ENCODE peak calls at places on chromosome 4, in six cellular contexts. W is SK-N-DZ, X is choroid plexus epithelial cell, U is neuronal stem cell, I is coronary artery, V is RWPE1. K is an unnamed sample.

GRCh38 chr4:169815606-169816005 is 57.9 kb upstream of the HPF1 start:
- DNase-seq in W (no peak), X (peak; percentile 6), U (no peak), I (no peak), V (peak; percentile 45), K (no peak)

GRCh38 chr4:188262464-188262863 is 123.2 kb downstream of the TRIML1 start:
- DNase-seq in W (no peak), X (peak; percentile 14), U (no peak), I (no peak), V (peak; percentile 44), K (no peak)

GRCh38 chr4:170230242-170230641 is 140.5 kb upstream of the AADAT start:
- DNase-seq in W (no peak), X (no peak), U (no peak), I (no peak), V (no peak), K (no peak)

GRCh38 chr4:24770111-24770584 is 25.2 kb upstream of the SOD3 start:
- DNase-seq in W (no peak), X (peak; percentile 97), U (no peak), I (no peak), V (peak; percentile 48), K (no peak)

GRCh38 chr4:24568425-24568824 is 15.9 kb downstream of the DHX15 start:
- DNase-seq in W (no peak), X (no peak), U (no peak), I (no peak), V (no peak), K (no peak)

GRCh38 chr4:6546681-6547447 is 28.1 kb upstream of the MAN2B2 start:
- DNase-seq in W (peak; percentile 63), X (peak; percentile 85), U (peak; percentile 86), I (no peak), V (peak; percentile 56), K (no peak)

GRCh38 chr4:110005461-110006056 is 92.9 kb downstream of the EGF start:
- DNase-seq in W (peak; percentile 42), X (peak; percentile 89), U (peak; percentile 37), I (no peak), V (peak; percentile 74), K (no peak)

GRCh38 chr4:128633067-128633466 is 176.4 kb upstream of the JADE1 start:
- DNase-seq in W (no peak), X (no peak), U (no peak), I (no peak), V (no peak), K (no peak)

GRCh38 chr4:153067376-153067775 is 131.3 kb downstream of the FHDC1 start:
- DNase-seq in W (no peak), X (peak; percentile 29), U (no peak), I (no peak), V (no peak), K (no peak)

GRCh38 chr4:4714330-4714729 is 145.1 kb upstream of the MSX1 start:
- DNase-seq in W (no peak), X (peak; percentile 34), U (no peak), I (no peak), V (no peak), K (no peak)

GRCh38 chr4:87732033-87732770 is 67.2 kb upstream of the IBSP start:
- DNase-seq in W (no peak), X (no peak), U (no peak), I (no peak), V (no peak), K (no peak)

GRCh38 chr4:136823020-136823419 is 709.3 kb downstream of the PCDH18 start:
- DNase-seq in W (no peak), X (no peak), U (no peak), I (no peak), V (no peak), K (no peak)

GRCh38 chr4:99853993-99854392 is 37.4 kb downstream of the DAPP1 start:
- DNase-seq in W (no peak), X (no peak), U (no peak), I (no peak), V (no peak), K (no peak)

GRCh38 chr4:153115322-153116100 is 88.7 kb upstream of the TRIM2 start:
- DNase-seq in W (no peak), X (peak; percentile 77), U (no peak), I (no peak), V (peak; percentile 83), K (no peak)

GRCh38 chr4:176340871-176341685 is 21.3 kb downstream of the SPCS3 start:
- DNase-seq in W (peak; percentile 58), X (peak; percentile 75), U (peak; percentile 47), I (no peak), V (peak; percentile 36), K (no peak)

K was measured in mesenteric fat pad.